ENCODE peak calls at places on chromosomes 6 and 20, in seven cellular contexts. B is mucosa of descending colon; H is CD8-positive, alpha-beta T cell; N is dorsolateral prefrontal cortex; D is foreskin fibroblast; O is AG09309; U is SK-N-SH. F is an unnamed sample.

GRCh38 chr6:36963451-36964290 is 9.1 kb downstream of the PI16 start:
- DNase-seq in H (no peak), D (no peak), U (no peak), O (no peak), B (no peak), N (no peak), F (no peak)

GRCh38 chr6:149020319-149020718 is 273.5 kb downstream of the UST start:
- DNase-seq in U (no peak), D (no peak), B (no peak), O (no peak), N (no peak), H (no peak), F (no peak)

GRCh38 chr6:33013608-33014007 is 4.2 kb upstream of the HLA-DOA start:
- DNase-seq in B (no peak), H (no peak), D (no peak), N (no peak), U (no peak), O (no peak), F (no peak)

GRCh38 chr6:36980129-36980528 is 5.9 kb downstream of the MTCH1 start:
- DNase-seq in O (no peak), B (no peak), U (no peak), D (no peak), N (no peak), H (no peak), F (no peak)

GRCh38 chr20:9439806-9440205 is 74.6 kb upstream of the LAMP5 start:
- DNase-seq in O (no peak), B (no peak), H (no peak), D (no peak), U (no peak), N (no peak), F (no peak)

GRCh38 chr6:142693446-142693845 is 251.5 kb downstream of the HIVEP2 start:
- DNase-seq in U (no peak), N (no peak), B (no peak), H (no peak), O (peak; percentile 71), D (peak; percentile 73), F (peak; percentile 58)

GRCh38 chr6:53431704-53432103 is 83.0 kb upstream of the ELOVL5 start:
- DNase-seq in H (no peak), D (no peak), O (no peak), B (no peak), N (no peak), U (no peak), F (no peak)

GRCh38 chr20:1847780-1848179 is 47.4 kb upstream of the SIRPA start:
- DNase-seq in U (no peak), B (no peak), D (no peak), H (no peak), O (no peak), N (no peak), F (no peak)

GRCh38 chr20:7113577-7114466 is 346.3 kb downstream of the BMP2 start:
- DNase-seq in D (peak; percentile 5), U (peak; percentile 56), H (no peak), N (no peak), O (no peak), B (no peak), F (no peak)

GRCh38 chr6:90397929-90398674 is 101.5 kb upstream of the BACH2 start:
- DNase-seq in U (peak; percentile 26), H (peak; percentile 74), D (no peak), N (no peak), B (no peak), O (no peak), F (no peak)

GRCh38 chr6:41181566-41181965 is 18.6 kb upstream of the TREM2 start:
- DNase-seq in U (no peak), H (no peak), D (no peak), O (no peak), N (no peak), B (no peak), F (no peak)

GRCh38 chr6:145669627-145670034 is 65.7 kb downstream of the EPM2A start:
- DNase-seq in O (peak; percentile 14), B (no peak), U (no peak), D (peak; percentile 78), H (no peak), N (no peak), F (peak; percentile 43)

GRCh38 chr6:111361648-111362047 is 121.4 kb downstream of the REV3L start:
- DNase-seq in B (no peak), H (no peak), N (peak; percentile 41), U (peak; percentile 46), O (no peak), D (peak; percentile 15), F (no peak)

GRCh38 chr6:166907373-166907841 is 48.9 kb downstream of the RNASET2 start:
- DNase-seq in D (no peak), B (no peak), H (no peak), O (no peak), U (no peak), N (no peak), F (no peak)

GRCh38 chr6:42100029-42100901 is 42.2 kb downstream of the C6orf132 start:
- DNase-seq in N (no peak), U (no peak), D (peak; percentile 50), O (no peak), H (no peak), B (no peak), F (peak; percentile 58)

GRCh38 chr6:11366934-11367637 is 134.6 kb upstream of the NEDD9 start:
- DNase-seq in H (no peak), D (no peak), B (no peak), U (no peak), N (no peak), O (no peak), F (no peak)
- H3K4me3 ChIP-seq in H (no peak overlapping the region), D (no peak overlapping the region), B (no peak overlapping the region), U (no peak overlapping the region), N (no peak overlapping the region), O (no peak overlapping the region), F (no peak overlapping the region)

DNA sequence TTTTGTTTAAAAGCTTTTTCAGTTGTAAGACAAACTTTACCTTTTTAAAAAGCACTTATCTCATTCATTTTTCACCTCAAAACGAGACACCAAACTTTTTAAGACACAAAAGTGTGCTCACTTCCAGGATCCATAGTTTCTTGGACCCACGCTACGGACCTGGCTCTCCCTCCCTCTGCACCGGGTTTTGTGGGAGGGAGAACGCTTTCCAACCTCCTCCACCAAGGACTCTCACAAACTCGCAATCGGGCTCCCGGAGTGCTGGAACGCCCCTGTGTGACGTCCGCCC is 436 bp downstream of the CAGE1 start:
- DNase-seq in B (no peak), O (no peak), D (no peak), U (no peak), N (no peak), H (no peak), F (peak; percentile 6)
- H3K4me3 ChIP-seq in B (peak overlapping the region; percentile 54), O (peak overlapping the region; percentile 84), D (peak overlapping the region; percentile 82), U (peak overlapping the region; percentile 82), N (peak overlapping the region; percentile 89), H (peak overlapping the region; percentile 77), F (peak overlapping the region; percentile 87)

DNA sequence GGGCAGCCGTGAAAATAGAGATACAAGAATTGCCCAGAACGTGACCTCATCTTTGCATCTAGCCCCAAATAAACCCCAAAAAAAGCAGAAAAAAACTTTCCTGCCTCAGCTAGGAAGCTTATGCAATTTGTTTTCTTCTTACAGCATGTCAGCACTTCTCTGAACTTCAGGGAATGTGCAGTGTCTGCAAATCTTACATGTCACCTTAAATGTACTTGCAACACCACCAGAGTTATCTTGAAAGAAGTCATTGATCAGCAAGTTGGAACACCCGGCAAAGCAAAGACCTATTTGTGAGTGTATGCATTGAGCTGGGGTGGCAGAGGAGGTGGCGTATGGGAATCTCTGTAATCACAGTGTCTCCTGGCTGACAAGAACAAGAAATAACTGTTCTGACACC is 123.4 kb downstream of the PKHD1 start:
- DNase-seq in U (no peak), O (no peak), D (no peak), N (no peak), B (no peak), H (no peak), F (no peak)
- H3K4me3 ChIP-seq in U (no peak overlapping the region), O (no peak overlapping the region), D (no peak overlapping the region), N (no peak overlapping the region), B (no peak overlapping the region), H (no peak overlapping the region), F (no peak overlapping the region)

GRCh38 chr6:3752538-3753227 is 1.2 kb upstream of the PXDC1 start:
- DNase-seq in B (no peak), U (peak; percentile 52), D (no peak), H (no peak), N (no peak), O (no peak), F (no peak)
- H3K4me3 ChIP-seq in B (peak overlapping the region; percentile 44), U (peak overlapping the region; percentile 69), D (peak overlapping the region; percentile 82), H (peak overlapping the region; percentile 39), N (peak overlapping the region; percentile 60), O (peak overlapping the region; percentile 90), F (peak overlapping the region; percentile 86)

GRCh38 chr6:133681880-133682279 is 207.0 kb upstream of the TCF21 start:
- DNase-seq in O (no peak), D (no peak), H (no peak), B (no peak), U (no peak), N (no peak), F (no peak)
- H3K4me3 ChIP-seq in O (no peak overlapping the region), D (no peak overlapping the region), H (no peak overlapping the region), B (no peak overlapping the region), U (no peak overlapping the region), N (no peak overlapping the region), F (no peak overlapping the region)

DNA sequence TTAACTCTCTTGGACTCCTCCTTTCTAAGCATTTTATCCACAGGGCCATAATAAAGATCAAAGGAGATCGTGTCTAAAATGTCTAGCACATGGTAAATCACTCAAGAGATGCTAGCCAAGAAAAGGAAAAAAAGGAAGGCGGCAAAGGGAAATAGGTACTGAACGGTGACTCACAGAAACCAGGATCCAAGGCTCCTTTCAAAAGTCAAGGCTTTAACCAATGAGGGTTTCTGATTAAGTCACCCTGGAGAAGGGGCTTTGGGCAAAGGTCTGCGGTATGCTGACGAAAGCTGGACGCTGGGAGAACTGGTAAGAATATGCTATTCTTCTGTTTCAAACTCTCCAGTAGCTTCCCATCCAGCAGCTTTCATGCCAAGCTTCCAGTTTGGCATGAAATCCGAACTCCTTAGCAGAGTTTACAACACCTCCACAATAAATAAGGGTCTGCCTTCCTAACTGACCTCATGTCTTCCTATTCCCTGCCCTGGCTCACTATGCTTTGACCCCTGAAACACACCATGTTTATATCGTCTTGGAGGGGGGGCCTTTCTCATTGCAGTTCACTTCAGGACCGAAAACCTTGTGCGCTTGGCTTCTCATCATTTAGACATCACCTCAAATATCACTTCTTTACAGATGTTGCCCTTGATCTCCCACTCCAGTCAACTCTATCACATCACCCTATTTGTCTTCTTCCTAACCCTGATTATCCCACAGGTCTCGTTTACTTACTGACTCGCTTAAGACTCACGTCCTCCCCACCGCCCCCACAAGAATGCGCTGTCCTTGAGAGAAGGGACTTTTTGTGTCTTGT is 908 bp downstream of the TOMM34 start:
- DNase-seq in U (peak; percentile 31), B (no peak), N (no peak), H (no peak), D (peak; percentile 76), O (no peak), F (no peak)
- H3K4me3 ChIP-seq in U (peak overlapping the region; percentile 81), B (peak overlapping the region; percentile 58), N (peak overlapping the region; percentile 96), H (peak overlapping the region; percentile 70), D (peak overlapping the region; percentile 70), O (peak overlapping the region; percentile 68), F (peak overlapping the region; percentile 72)

DNA sequence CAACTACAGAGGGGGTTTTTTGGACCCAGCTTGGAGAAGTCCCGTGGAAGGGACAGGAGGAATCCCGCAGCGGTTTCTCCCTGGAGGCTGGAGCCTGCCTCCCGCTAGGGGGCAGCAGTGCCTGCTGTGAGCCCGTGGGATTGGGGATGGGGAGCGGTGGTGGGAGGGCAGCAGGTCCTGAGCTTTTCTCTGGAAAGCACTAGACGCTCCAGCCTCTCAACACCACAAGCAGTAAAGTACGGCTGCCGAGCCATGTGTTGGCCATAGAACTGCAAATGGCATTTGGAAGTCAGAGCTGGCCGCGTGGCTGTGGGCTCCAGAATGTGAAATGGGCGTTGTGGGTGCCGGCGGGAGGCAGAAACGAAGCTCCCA is 47.8 kb downstream of the GMPR start:
- DNase-seq in N (peak; percentile 62), B (no peak), H (no peak), D (peak; percentile 21), U (peak; percentile 72), O (no peak), F (no peak)
- H3K4me3 ChIP-seq in N (peak overlapping the region; percentile 45), B (no peak overlapping the region), H (no peak overlapping the region), D (peak overlapping the region; percentile 7), U (no peak overlapping the region), O (no peak overlapping the region), F (no peak overlapping the region)